ENCODE peak calls at places on chromosome 4, in four cellular contexts. One of them, this sample, is unnamed.

GRCh38 chr4:110236324-110236723 is 37.9 kb upstream of the ELOVL6 start:
- DNase-seq in naive thymus-derived CD8-positive, alpha-beta T cell: no peak
- DNase-seq in stimulated activated CD4-positive, alpha-beta T cell treated with anti-CD3 and anti-CD28 coated beads, Interleukin-12 subunit alpha, Interleukin-12 subunit beta, amount 100 ng/mL, for 48 hours: no peak
- DNase-seq in astrocyte: no peak
- DNase-seq in this sample: no peak

GRCh38 chr4:16532240-16532990 is 306.1 kb upstream of the TAPT1 start:
- DNase-seq in naive thymus-derived CD8-positive, alpha-beta T cell: no peak
- DNase-seq in stimulated activated CD4-positive, alpha-beta T cell treated with anti-CD3 and anti-CD28 coated beads, Interleukin-12 subunit alpha, Interleukin-12 subunit beta, amount 100 ng/mL, for 48 hours: no peak
- DNase-seq in astrocyte: peak
- DNase-seq in this sample: peak

GRCh38 chr4:23268072-23268771 is 575.5 kb downstream of the GBA3 start:
- DNase-seq in naive thymus-derived CD8-positive, alpha-beta T cell: no peak
- DNase-seq in stimulated activated CD4-positive, alpha-beta T cell treated with anti-CD3 and anti-CD28 coated beads, Interleukin-12 subunit alpha, Interleukin-12 subunit beta, amount 100 ng/mL, for 48 hours: no peak
- DNase-seq in astrocyte: no peak
- DNase-seq in this sample: no peak

GRCh38 chr4:123953556-123953955 is 557.0 kb downstream of the SPRY1 start:
- DNase-seq in naive thymus-derived CD8-positive, alpha-beta T cell: no peak
- DNase-seq in stimulated activated CD4-positive, alpha-beta T cell treated with anti-CD3 and anti-CD28 coated beads, Interleukin-12 subunit alpha, Interleukin-12 subunit beta, amount 100 ng/mL, for 48 hours: no peak
- DNase-seq in astrocyte: no peak
- DNase-seq in this sample: no peak

GRCh38 chr4:32689520-32689919 is 1969.4 kb downstream of the PCDH7 start:
- DNase-seq in naive thymus-derived CD8-positive, alpha-beta T cell: no peak
- DNase-seq in stimulated activated CD4-positive, alpha-beta T cell treated with anti-CD3 and anti-CD28 coated beads, Interleukin-12 subunit alpha, Interleukin-12 subunit beta, amount 100 ng/mL, for 48 hours: no peak
- DNase-seq in astrocyte: no peak
- DNase-seq in this sample: no peak

GRCh38 chr4:14878681-14879080 is 123.6 kb upstream of the CPEB2 start:
- DNase-seq in naive thymus-derived CD8-positive, alpha-beta T cell: no peak
- DNase-seq in stimulated activated CD4-positive, alpha-beta T cell treated with anti-CD3 and anti-CD28 coated beads, Interleukin-12 subunit alpha, Interleukin-12 subunit beta, amount 100 ng/mL, for 48 hours: no peak
- DNase-seq in astrocyte: no peak
- DNase-seq in this sample: no peak

GRCh38 chr4:82491251-82491960 is 61.0 kb downstream of the ENOPH1 start:
- DNase-seq in naive thymus-derived CD8-positive, alpha-beta T cell: no peak
- DNase-seq in stimulated activated CD4-positive, alpha-beta T cell treated with anti-CD3 and anti-CD28 coated beads, Interleukin-12 subunit alpha, Interleukin-12 subunit beta, amount 100 ng/mL, for 48 hours: no peak
- DNase-seq in astrocyte: no peak
- DNase-seq in this sample: no peak

GRCh38 chr4:155667538-155668511 is 1.2 kb downstream of the GUCY1A1 start:
- DNase-seq in naive thymus-derived CD8-positive, alpha-beta T cell: no peak
- DNase-seq in stimulated activated CD4-positive, alpha-beta T cell treated with anti-CD3 and anti-CD28 coated beads, Interleukin-12 subunit alpha, Interleukin-12 subunit beta, amount 100 ng/mL, for 48 hours: no peak
- DNase-seq in astrocyte: peak
- DNase-seq in this sample: no peak

GRCh38 chr4:32519060-32519459 is 1798.9 kb downstream of the PCDH7 start:
- DNase-seq in naive thymus-derived CD8-positive, alpha-beta T cell: no peak
- DNase-seq in stimulated activated CD4-positive, alpha-beta T cell treated with anti-CD3 and anti-CD28 coated beads, Interleukin-12 subunit alpha, Interleukin-12 subunit beta, amount 100 ng/mL, for 48 hours: no peak
- DNase-seq in astrocyte: no peak
- DNase-seq in this sample: no peak

GRCh38 chr4:7052923-7053715 is 9.9 kb downstream of the TADA2B start:
- DNase-seq in naive thymus-derived CD8-positive, alpha-beta T cell: no peak
- DNase-seq in stimulated activated CD4-positive, alpha-beta T cell treated with anti-CD3 and anti-CD28 coated beads, Interleukin-12 subunit alpha, Interleukin-12 subunit beta, amount 100 ng/mL, for 48 hours: no peak
- DNase-seq in astrocyte: no peak
- DNase-seq in this sample: no peak

GRCh38 chr4:88320174-88320779 is 35.9 kb upstream of the PPM1K start:
- DNase-seq in naive thymus-derived CD8-positive, alpha-beta T cell: no peak
- DNase-seq in stimulated activated CD4-positive, alpha-beta T cell treated with anti-CD3 and anti-CD28 coated beads, Interleukin-12 subunit alpha, Interleukin-12 subunit beta, amount 100 ng/mL, for 48 hours: no peak
- DNase-seq in astrocyte: peak
- DNase-seq in this sample: no peak

GRCh38 chr4:100576570-100576969 is 58.7 kb upstream of the EMCN start:
- DNase-seq in naive thymus-derived CD8-positive, alpha-beta T cell: no peak
- DNase-seq in stimulated activated CD4-positive, alpha-beta T cell treated with anti-CD3 and anti-CD28 coated beads, Interleukin-12 subunit alpha, Interleukin-12 subunit beta, amount 100 ng/mL, for 48 hours: no peak
- DNase-seq in astrocyte: no peak
- DNase-seq in this sample: no peak

GRCh38 chr4:526971-527460 is 28.0 kb downstream of the PIGG start:
- DNase-seq in naive thymus-derived CD8-positive, alpha-beta T cell: no peak
- DNase-seq in stimulated activated CD4-positive, alpha-beta T cell treated with anti-CD3 and anti-CD28 coated beads, Interleukin-12 subunit alpha, Interleukin-12 subunit beta, amount 100 ng/mL, for 48 hours: no peak
- DNase-seq in astrocyte: no peak
- DNase-seq in this sample: no peak

GRCh38 chr4:53233396-53233795 is 132.5 kb downstream of the SCFD2 start:
- DNase-seq in naive thymus-derived CD8-positive, alpha-beta T cell: no peak
- DNase-seq in stimulated activated CD4-positive, alpha-beta T cell treated with anti-CD3 and anti-CD28 coated beads, Interleukin-12 subunit alpha, Interleukin-12 subunit beta, amount 100 ng/mL, for 48 hours: no peak
- DNase-seq in astrocyte: peak
- DNase-seq in this sample: no peak

GRCh38 chr4:85862896-85863295 is 387.9 kb downstream of the ARHGAP24 start:
- DNase-seq in naive thymus-derived CD8-positive, alpha-beta T cell: no peak
- DNase-seq in stimulated activated CD4-positive, alpha-beta T cell treated with anti-CD3 and anti-CD28 coated beads, Interleukin-12 subunit alpha, Interleukin-12 subunit beta, amount 100 ng/mL, for 48 hours: no peak
- DNase-seq in astrocyte: no peak
- DNase-seq in this sample: no peak

GRCh38 chr4:174358823-174359222 is 75.1 kb downstream of the CEP44 start:
- DNase-seq in naive thymus-derived CD8-positive, alpha-beta T cell: no peak
- DNase-seq in stimulated activated CD4-positive, alpha-beta T cell treated with anti-CD3 and anti-CD28 coated beads, Interleukin-12 subunit alpha, Interleukin-12 subunit beta, amount 100 ng/mL, for 48 hours: peak
- DNase-seq in astrocyte: peak
- DNase-seq in this sample: peak

GRCh38 chr4:39613093-39613656 is 25.5 kb downstream of the SMIM14 start:
- DNase-seq in naive thymus-derived CD8-positive, alpha-beta T cell: no peak
- DNase-seq in stimulated activated CD4-positive, alpha-beta T cell treated with anti-CD3 and anti-CD28 coated beads, Interleukin-12 subunit alpha, Interleukin-12 subunit beta, amount 100 ng/mL, for 48 hours: no peak
- DNase-seq in astrocyte: peak
- DNase-seq in this sample: no peak

GRCh38 chr4:186770446-186771175 is 47.0 kb upstream of the FAT1 start:
- DNase-seq in naive thymus-derived CD8-positive, alpha-beta T cell: no peak
- DNase-seq in stimulated activated CD4-positive, alpha-beta T cell treated with anti-CD3 and anti-CD28 coated beads, Interleukin-12 subunit alpha, Interleukin-12 subunit beta, amount 100 ng/mL, for 48 hours: no peak
- DNase-seq in astrocyte: peak
- DNase-seq in this sample: no peak

GRCh38 chr4:164012396-164013027 is 518.0 kb downstream of the TMA16 start:
- DNase-seq in naive thymus-derived CD8-positive, alpha-beta T cell: peak
- DNase-seq in stimulated activated CD4-positive, alpha-beta T cell treated with anti-CD3 and anti-CD28 coated beads, Interleukin-12 subunit alpha, Interleukin-12 subunit beta, amount 100 ng/mL, for 48 hours: no peak
- DNase-seq in astrocyte: peak
- DNase-seq in this sample: no peak

GRCh38 chr4:147480891-147481576 is at the start of gene EDNRA:
- DNase-seq in naive thymus-derived CD8-positive, alpha-beta T cell: no peak
- DNase-seq in stimulated activated CD4-positive, alpha-beta T cell treated with anti-CD3 and anti-CD28 coated beads, Interleukin-12 subunit alpha, Interleukin-12 subunit beta, amount 100 ng/mL, for 48 hours: no peak
- DNase-seq in astrocyte: peak
- DNase-seq in this sample: no peak

GRCh38 chr4:185894481-185894880 is 82.5 kb upstream of the SORBS2 start:
- DNase-seq in naive thymus-derived CD8-positive, alpha-beta T cell: no peak
- DNase-seq in stimulated activated CD4-positive, alpha-beta T cell treated with anti-CD3 and anti-CD28 coated beads, Interleukin-12 subunit alpha, Interleukin-12 subunit beta, amount 100 ng/mL, for 48 hours: no peak
- DNase-seq in astrocyte: no peak
- DNase-seq in this sample: no peak

GRCh38 chr4:103306870-103307345 is 108.8 kb upstream of the CENPE start:
- DNase-seq in naive thymus-derived CD8-positive, alpha-beta T cell: no peak
- DNase-seq in stimulated activated CD4-positive, alpha-beta T cell treated with anti-CD3 and anti-CD28 coated beads, Interleukin-12 subunit alpha, Interleukin-12 subunit beta, amount 100 ng/mL, for 48 hours: no peak
- DNase-seq in astrocyte: no peak
- DNase-seq in this sample: no peak

GRCh38 chr4:38948551-38948950 is 80.9 kb downstream of the FAM114A1 start:
- DNase-seq in naive thymus-derived CD8-positive, alpha-beta T cell: no peak
- DNase-seq in stimulated activated CD4-positive, alpha-beta T cell treated with anti-CD3 and anti-CD28 coated beads, Interleukin-12 subunit alpha, Interleukin-12 subunit beta, amount 100 ng/mL, for 48 hours: no peak
- DNase-seq in astrocyte: peak
- DNase-seq in this sample: peak

GRCh38 chr4:154124539-154125255 is 335.8 kb upstream of the SFRP2 start:
- DNase-seq in naive thymus-derived CD8-positive, alpha-beta T cell: no peak
- DNase-seq in stimulated activated CD4-positive, alpha-beta T cell treated with anti-CD3 and anti-CD28 coated beads, Interleukin-12 subunit alpha, Interleukin-12 subunit beta, amount 100 ng/mL, for 48 hours: no peak
- DNase-seq in astrocyte: peak
- DNase-seq in this sample: peak

GRCh38 chr4:5051210-5051691 is at the start of gene STK32B:
- DNase-seq in naive thymus-derived CD8-positive, alpha-beta T cell: no peak
- DNase-seq in stimulated activated CD4-positive, alpha-beta T cell treated with anti-CD3 and anti-CD28 coated beads, Interleukin-12 subunit alpha, Interleukin-12 subunit beta, amount 100 ng/mL, for 48 hours: no peak
- DNase-seq in astrocyte: peak
- DNase-seq in this sample: peak

GRCh38 chr4:173834151-173834550 is 304.1 kb upstream of the HAND2 start:
- DNase-seq in naive thymus-derived CD8-positive, alpha-beta T cell: no peak
- DNase-seq in stimulated activated CD4-positive, alpha-beta T cell treated with anti-CD3 and anti-CD28 coated beads, Interleukin-12 subunit alpha, Interleukin-12 subunit beta, amount 100 ng/mL, for 48 hours: no peak
- DNase-seq in astrocyte: no peak
- DNase-seq in this sample: no peak

GRCh38 chr4:94516067-94516466 is 64.3 kb downstream of the PDLIM5 start:
- DNase-seq in naive thymus-derived CD8-positive, alpha-beta T cell: no peak
- DNase-seq in stimulated activated CD4-positive, alpha-beta T cell treated with anti-CD3 and anti-CD28 coated beads, Interleukin-12 subunit alpha, Interleukin-12 subunit beta, amount 100 ng/mL, for 48 hours: no peak
- DNase-seq in astrocyte: peak
- DNase-seq in this sample: no peak

GRCh38 chr4:8582436-8582835 is 2.2 kb downstream of the GPR78 start:
- DNase-seq in naive thymus-derived CD8-positive, alpha-beta T cell: no peak
- DNase-seq in stimulated activated CD4-positive, alpha-beta T cell treated with anti-CD3 and anti-CD28 coated beads, Interleukin-12 subunit alpha, Interleukin-12 subunit beta, amount 100 ng/mL, for 48 hours: no peak
- DNase-seq in astrocyte: no peak
- DNase-seq in this sample: no peak

GRCh38 chr4:169436734-169437133 is 166.0 kb upstream of the SH3RF1 start:
- DNase-seq in naive thymus-derived CD8-positive, alpha-beta T cell: no peak
- DNase-seq in stimulated activated CD4-positive, alpha-beta T cell treated with anti-CD3 and anti-CD28 coated beads, Interleukin-12 subunit alpha, Interleukin-12 subunit beta, amount 100 ng/mL, for 48 hours: no peak
- DNase-seq in astrocyte: no peak
- DNase-seq in this sample: no peak

GRCh38 chr4:165199722-165200121 is 7.6 kb upstream of the KLHL2 start:
- DNase-seq in naive thymus-derived CD8-positive, alpha-beta T cell: no peak
- DNase-seq in stimulated activated CD4-positive, alpha-beta T cell treated with anti-CD3 and anti-CD28 coated beads, Interleukin-12 subunit alpha, Interleukin-12 subunit beta, amount 100 ng/mL, for 48 hours: no peak
- DNase-seq in astrocyte: peak
- DNase-seq in this sample: no peak

GRCh38 chr4:4899202-4899925 is 39.9 kb downstream of the MSX1 start:
- DNase-seq in naive thymus-derived CD8-positive, alpha-beta T cell: no peak
- DNase-seq in stimulated activated CD4-positive, alpha-beta T cell treated with anti-CD3 and anti-CD28 coated beads, Interleukin-12 subunit alpha, Interleukin-12 subunit beta, amount 100 ng/mL, for 48 hours: no peak
- DNase-seq in astrocyte: no peak
- DNase-seq in this sample: no peak

GRCh38 chr4:38381788-38382187 is 282.2 kb upstream of the KLF3 start:
- DNase-seq in naive thymus-derived CD8-positive, alpha-beta T cell: no peak
- DNase-seq in stimulated activated CD4-positive, alpha-beta T cell treated with anti-CD3 and anti-CD28 coated beads, Interleukin-12 subunit alpha, Interleukin-12 subunit beta, amount 100 ng/mL, for 48 hours: no peak
- DNase-seq in astrocyte: peak
- DNase-seq in this sample: no peak

GRCh38 chr4:172898715-172899114 is 269.9 kb upstream of the GALNT7 start:
- DNase-seq in naive thymus-derived CD8-positive, alpha-beta T cell: no peak
- DNase-seq in stimulated activated CD4-positive, alpha-beta T cell treated with anti-CD3 and anti-CD28 coated beads, Interleukin-12 subunit alpha, Interleukin-12 subunit beta, amount 100 ng/mL, for 48 hours: no peak
- DNase-seq in astrocyte: no peak
- DNase-seq in this sample: no peak

GRCh38 chr4:47367761-47368160 is 95.7 kb downstream of the COMMD8 start:
- DNase-seq in naive thymus-derived CD8-positive, alpha-beta T cell: no peak
- DNase-seq in stimulated activated CD4-positive, alpha-beta T cell treated with anti-CD3 and anti-CD28 coated beads, Interleukin-12 subunit alpha, Interleukin-12 subunit beta, amount 100 ng/mL, for 48 hours: no peak
- DNase-seq in astrocyte: no peak
- DNase-seq in this sample: no peak